ENCODE peak calls at places on chromosomes 2 and 18, in five cellular contexts. I is endodermal cell, Z is PC-9, M is HAP-1, D is GM23248. F is an unnamed sample. For H3K36me3, the result is how much of the 10 kb centered on the place peaks cover.

GRCh38 chr2:159606287-159606686 is 10.1 kb downstream of the BAZ2B start:
- DNase-seq in I (no peak), M (no peak), D (no peak), Z (no peak), F (no peak)

GRCh38 chr18:28439870-28440269 is 262.9 kb upstream of the CDH2 start:
- DNase-seq in D (peak), M (no peak), Z (no peak), I (no peak), F (no peak)

GRCh38 chr2:163171786-163172549 is 333.4 kb upstream of the KCNH7 start:
- DNase-seq in I (no peak), D (no peak), Z (no peak), M (peak), F (no peak)

GRCh38 chr2:203062126-203062525 is 47.5 kb downstream of the NBEAL1 start:
- DNase-seq in Z (no peak), D (no peak), I (no peak), M (no peak), F (no peak)

GRCh38 chr2:237438082-237438925 is 24.3 kb upstream of the COL6A3 start:
- DNase-seq in M (no peak), Z (peak), D (peak), I (peak), F (no peak)

GRCh38 chr18:57527479-57528237 is 58.8 kb downstream of the FECH start:
- DNase-seq in I (no peak), Z (no peak), D (no peak), M (no peak), F (no peak)

GRCh38 chr2:200172944-200173481 is 133.5 kb upstream of the SPATS2L start:
- DNase-seq in I (no peak), D (peak), Z (no peak), M (no peak), F (no peak)

GRCh38 chr2:196801986-196802385 is 2.5 kb upstream of the GTF3C3 start:
- DNase-seq in M (peak), I (no peak), D (no peak), Z (no peak), F (no peak)

GRCh38 chr18:62224229-62224628 is 37.2 kb downstream of the RELCH start:
- DNase-seq in Z (no peak), I (no peak), D (no peak), M (no peak), F (no peak)

GRCh38 chr2:152097291-152098032 is 1.4 kb downstream of the CACNB4 start:
- DNase-seq in I (peak), M (peak), Z (peak), D (peak), F (no peak)

GRCh38 chr2:177296047-177296446 is 31.5 kb upstream of the NFE2L2 start:
- DNase-seq in Z (no peak), M (no peak), D (peak), I (no peak), F (no peak)

GRCh38 chr2:105541189-105542050 is 142.6 kb upstream of the FHL2 start:
- DNase-seq in I (no peak), D (no peak), Z (peak), M (no peak), F (no peak)

GRCh38 chr18:8754995-8755955 is 49.9 kb downstream of the MTCL1 start:
- DNase-seq in Z (no peak), I (no peak), D (peak), M (no peak), F (peak)

GRCh38 chr2:158686166-158686792 is 108.8 kb upstream of the DAPL1 start:
- DNase-seq in D (peak), M (no peak), I (no peak), Z (no peak), F (no peak)

GRCh38 chr18:13159579-13159978 is 59.0 kb upstream of the LDLRAD4 start:
- DNase-seq in M (peak), Z (peak), D (peak), I (peak), F (no peak)

GRCh38 chr2:236046715-236047114 is 121.5 kb downstream of the GBX2 start:
- DNase-seq in M (no peak), I (no peak), D (no peak), Z (no peak), F (no peak)

GRCh38 chr2:205885492-205886099 is 200.4 kb downstream of the INO80D start:
- DNase-seq in Z (peak), I (peak), M (peak), D (peak), F (peak)

DNA sequence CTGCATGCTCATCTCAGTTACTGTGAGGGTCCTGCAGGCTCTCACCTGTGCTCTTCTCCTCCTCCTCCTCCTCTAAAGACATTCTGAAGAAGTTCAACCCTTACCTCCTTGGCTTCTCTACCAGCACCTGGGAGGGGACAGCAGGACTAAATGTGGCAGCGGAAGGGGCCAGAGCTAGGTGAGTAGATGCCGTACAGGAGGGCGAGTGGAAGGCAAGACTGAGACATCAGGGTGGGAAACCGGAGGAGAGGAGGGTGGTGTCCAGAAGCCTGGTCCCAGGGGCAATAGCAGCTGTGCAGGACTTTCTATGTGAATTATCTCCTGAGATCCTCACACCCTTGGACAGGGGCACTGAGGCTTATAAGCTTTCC is 124.9 kb downstream of the PLB1 start:
- DNase-seq in D (no peak), Z (no peak), I (no peak), M (no peak), F (no peak)
- H3K4me3 ChIP-seq in D (no peak), Z (no peak), I (no peak), M (no peak), F (no peak)

GRCh38 chr2:27663463-27664244 is at the start of the genes SLC4A1AP and SUPT7L:
- DNase-seq in Z (peak), I (peak), D (peak), M (peak), F (peak)
- H3K36me3 ChIP-seq in Z (under half), I (under half), D (under half), M (under half), F (half or more)

GRCh38 chr2:56505885-56506284 is 322.1 kb downstream of the CCDC85A start:
- DNase-seq in Z (no peak), D (no peak), I (no peak), M (peak), F (no peak)
- H3K4me3 ChIP-seq in Z (no peak), D (no peak), I (no peak), M (no peak), F (no peak)

DNA sequence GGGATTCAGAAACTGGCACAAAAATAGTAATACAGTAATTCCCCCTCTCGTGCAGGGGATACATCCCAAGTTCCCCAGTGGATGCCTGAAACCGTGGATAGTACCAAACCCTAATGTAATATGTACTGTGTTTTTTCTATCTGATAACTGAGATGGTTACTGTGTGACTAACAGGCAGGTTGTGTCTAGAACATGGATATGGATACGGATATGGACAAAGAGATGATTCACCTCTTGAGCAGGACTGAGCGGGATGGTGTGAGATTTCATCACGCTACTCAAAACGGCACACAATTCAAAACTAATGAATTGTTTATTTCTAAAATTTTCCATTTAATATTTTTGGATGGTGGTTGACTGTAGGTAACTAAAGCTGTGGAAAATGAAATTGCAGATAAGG is 3.4 kb downstream of the MBD1 start:
- DNase-seq in Z (no peak), I (no peak), M (no peak), D (peak), F (no peak)
- H3K36me3 ChIP-seq in Z (under half), I (half or more), M (half or more), D (under half), F (half or more)

DNA sequence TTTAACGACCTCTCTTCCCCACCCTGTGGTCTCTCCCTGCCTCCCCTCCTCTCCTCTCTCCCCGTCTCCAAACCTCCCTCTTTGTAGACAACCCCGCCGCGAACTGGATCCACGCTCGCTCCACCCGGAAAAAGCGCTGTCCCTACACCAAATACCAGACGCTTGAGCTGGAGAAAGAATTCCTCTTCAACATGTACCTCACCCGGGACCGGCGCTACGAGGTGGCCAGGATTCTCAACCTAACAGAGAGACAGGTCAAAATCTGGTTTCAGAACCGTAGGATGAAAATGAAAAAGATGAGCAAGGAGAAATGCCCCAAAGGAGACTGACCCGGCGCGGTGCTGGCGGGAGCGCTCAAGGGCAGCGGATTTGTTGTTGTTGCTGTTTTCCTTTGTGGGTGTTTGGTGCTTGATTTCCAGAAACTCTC is 1.3 kb downstream of the HOXD9 start:
- DNase-seq in I (peak), M (no peak), Z (no peak), D (no peak), F (no peak)
- H3K4me3 ChIP-seq in I (no peak), M (no peak), Z (no peak), D (no peak), F (no peak)

DNA sequence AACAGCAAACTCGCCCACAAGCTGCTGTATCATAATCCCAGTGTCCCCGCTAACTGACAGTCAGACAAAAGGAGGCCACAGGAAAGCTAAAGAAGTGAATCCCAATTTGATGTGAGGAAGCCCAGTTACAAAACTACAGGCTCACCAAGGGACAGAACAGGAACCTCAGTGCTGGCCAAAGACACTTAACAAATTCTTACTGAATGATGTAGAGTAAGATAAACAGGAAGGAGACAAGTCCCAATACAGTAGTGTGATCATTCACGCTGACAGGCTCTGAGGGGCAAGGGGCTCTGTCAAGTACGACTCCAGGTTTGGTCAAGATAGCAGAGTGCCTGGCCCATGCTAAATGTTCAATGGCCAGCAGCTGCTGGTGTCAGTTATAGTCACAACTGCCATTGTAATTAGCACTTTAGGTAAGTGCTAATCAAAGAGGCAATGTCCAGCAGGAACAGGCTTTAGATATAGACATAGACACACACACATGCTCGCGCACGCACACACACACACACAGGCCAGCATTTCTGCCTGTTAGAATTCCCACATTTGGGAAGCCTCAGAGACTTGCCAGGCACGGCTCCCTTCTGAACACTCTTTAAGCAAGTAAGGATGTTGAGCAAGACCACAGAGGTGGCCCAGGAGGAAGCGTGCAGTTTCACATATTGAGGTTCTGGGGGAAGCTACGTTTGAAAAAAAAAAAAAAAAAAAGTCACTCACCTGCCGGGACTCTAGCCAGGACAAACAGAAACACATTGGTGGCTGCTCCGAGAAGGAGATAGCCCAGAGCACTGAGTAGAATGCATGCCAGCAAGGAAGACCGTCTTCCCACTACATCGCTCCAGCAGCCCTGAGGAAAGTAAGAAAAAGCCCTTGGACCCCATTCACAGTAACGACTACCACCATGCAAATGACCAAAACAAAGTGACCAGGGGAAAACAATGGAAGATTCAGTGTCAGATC is 35.4 kb upstream of the TMEM182 start:
- DNase-seq in M (no peak), I (no peak), D (no peak), Z (no peak), F (no peak)
- H3K36me3 ChIP-seq in M (under half), I (half or more), D (under half), Z (under half), F (under half)